ENCODE peak calls at places on chromosomes 3 and 15, in six cellular contexts. M is GM12878, U is HepG2, O is K562, X is GM12892, G is H1. B is an unnamed sample.

GRCh38 chr15:37618368-37618767 is 316.1 kb upstream of the TMCO5A start:
- DNase-seq in M (no peak), U (no peak), O (no peak), X (no peak), G (no peak), B (no peak)

GRCh38 chr15:27582741-27583400 is 516.2 kb downstream of the OCA2 start:
- DNase-seq in M (no peak), U (no peak), O (no peak), X (no peak), G (no peak), B (no peak)

GRCh38 chr3:69417541-69418078 is 31.7 kb upstream of the FRMD4B start:
- DNase-seq in M (no peak), U (no peak), O (no peak), X (no peak), G (no peak), B (no peak)

GRCh38 chr15:80778964-80779657 is at the start of gene CEMIP:
- DNase-seq in M (no peak), U (peak), O (peak), X (peak), G (peak), B (peak)

GRCh38 chr3:141556034-141556433 is 69.2 kb downstream of the RASA2 start:
- DNase-seq in M (no peak), U (no peak), O (no peak), X (no peak), G (no peak), B (no peak)

GRCh38 chr15:98896802-98897732 is 110.5 kb downstream of the PGPEP1L start:
- DNase-seq in M (no peak), U (peak), O (peak), X (no peak), G (no peak), B (no peak)

GRCh38 chr15:75130597-75131268 is 70.9 kb upstream of the C15orf39 start:
- DNase-seq in M (peak), U (no peak), O (no peak), X (no peak), G (no peak), B (no peak)

GRCh38 chr3:186327912-186328487 is 34.0 kb downstream of the DGKG start:
- DNase-seq in M (no peak), U (peak), O (no peak), X (no peak), G (no peak), B (no peak)

GRCh38 chr3:171155122-171155700 is 128.7 kb upstream of the SLC2A2 start:
- DNase-seq in M (no peak), U (no peak), O (no peak), X (no peak), G (no peak), B (no peak)

GRCh38 chr3:120057626-120058025 is 36.6 kb downstream of the GSK3B start:
- DNase-seq in M (no peak), U (no peak), O (no peak), X (no peak), G (no peak), B (no peak)

GRCh38 chr3:20658491-20658890 is 472.5 kb upstream of the SGO1 start:
- DNase-seq in M (no peak), U (no peak), O (no peak), X (no peak), G (no peak), B (no peak)

GRCh38 chr3:58034738-58035511 is 26.7 kb downstream of the FLNB start:
- DNase-seq in M (peak), U (no peak), O (peak), X (peak), G (no peak), B (peak)

GRCh38 chr3:15346516-15346915 is 14.1 kb upstream of the SH3BP5 start:
- DNase-seq in M (no peak), U (no peak), O (no peak), X (no peak), G (no peak), B (no peak)

GRCh38 chr3:190124067-190124466 is 3.4 kb upstream of the P3H2 start:
- DNase-seq in M (no peak), U (no peak), O (no peak), X (no peak), G (no peak), B (no peak)

GRCh38 chr15:62570405-62570783 is 405.3 kb upstream of the C2CD4B start:
- DNase-seq in M (no peak), U (no peak), O (no peak), X (no peak), G (no peak), B (no peak)

GRCh38 chr3:62139957-62140356 is 233.4 kb downstream of the FEZF2 start:
- DNase-seq in M (no peak), U (no peak), O (no peak), X (no peak), G (no peak), B (no peak)

GRCh38 chr15:94576889-94577533 is 345.6 kb downstream of the MCTP2 start:
- DNase-seq in M (no peak), U (peak), O (peak), X (no peak), G (peak), B (no peak)
- TF ChIP-seq TAF1 in M (no peak), U (no peak), O (no peak), X (no peak), G (no peak), B (no peak)

DNA sequence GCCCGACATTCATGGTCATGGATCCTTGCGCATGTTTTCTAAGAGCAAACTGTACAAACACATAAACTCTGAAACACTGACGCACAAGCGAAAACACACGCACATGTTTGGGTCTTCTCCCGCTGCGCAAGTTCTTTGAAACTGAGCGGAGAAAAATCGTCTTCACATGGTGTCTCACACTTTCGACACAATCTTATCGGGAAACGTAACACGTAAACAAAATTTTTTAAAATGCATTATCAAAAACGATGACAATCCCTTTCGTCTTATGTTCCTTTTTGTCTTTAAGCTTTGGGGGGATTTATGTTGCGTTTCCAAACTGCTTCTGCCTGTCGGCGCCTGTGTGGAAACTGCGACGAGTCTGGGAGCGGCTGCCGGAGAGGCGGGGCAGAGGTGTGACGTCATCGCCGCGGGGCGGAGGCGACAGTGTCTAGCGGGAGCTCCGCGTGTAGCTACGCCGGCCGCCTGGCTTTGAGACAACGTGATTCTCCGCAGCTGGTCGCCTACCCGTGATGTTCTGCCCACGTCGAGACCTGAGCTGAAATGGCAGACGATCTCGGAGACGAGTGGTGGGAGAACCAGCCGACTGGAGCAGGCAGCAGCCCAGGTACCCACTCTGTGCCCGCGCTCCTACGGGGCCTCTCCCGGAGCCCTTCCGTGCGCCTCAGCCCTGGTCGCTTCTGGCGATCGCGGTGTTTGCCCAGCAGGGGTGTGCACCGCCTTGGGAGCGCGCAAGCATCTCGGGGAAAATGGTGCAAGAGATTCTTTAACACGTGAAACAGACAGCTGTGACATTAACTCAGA is at the start of gene CMSS1:
- DNase-seq in M (peak), U (peak), O (peak), X (peak), G (peak), B (peak)
- TF ChIP-seq POLR2A in M (peak), U (peak), O (peak), X (peak), G (peak), B (peak)

GRCh38 chr15:95565201-95565600 is 765.3 kb upstream of the NR2F2 start:
- DNase-seq in M (no peak), U (no peak), O (no peak), X (no peak), G (no peak), B (no peak)

GRCh38 chr15:95565702-95566101 is 764.8 kb upstream of the NR2F2 start:
- DNase-seq in M (no peak), U (no peak), O (no peak), X (no peak), G (no peak), B (no peak)

GRCh38 chr15:95563634-95564033 is 766.9 kb upstream of the NR2F2 start:
- DNase-seq in M (no peak), U (no peak), O (no peak), X (no peak), G (no peak), B (no peak)

GRCh38 chr15:95567686-95568085 is 762.8 kb upstream of the NR2F2 start:
- DNase-seq in M (no peak), U (no peak), O (no peak), X (no peak), G (no peak), B (no peak)
- TF ChIP-seq POLR2AphosphoS5 in M (no peak), U (no peak), O (no peak), X (no peak), G (no peak), B (no peak)

DNA sequence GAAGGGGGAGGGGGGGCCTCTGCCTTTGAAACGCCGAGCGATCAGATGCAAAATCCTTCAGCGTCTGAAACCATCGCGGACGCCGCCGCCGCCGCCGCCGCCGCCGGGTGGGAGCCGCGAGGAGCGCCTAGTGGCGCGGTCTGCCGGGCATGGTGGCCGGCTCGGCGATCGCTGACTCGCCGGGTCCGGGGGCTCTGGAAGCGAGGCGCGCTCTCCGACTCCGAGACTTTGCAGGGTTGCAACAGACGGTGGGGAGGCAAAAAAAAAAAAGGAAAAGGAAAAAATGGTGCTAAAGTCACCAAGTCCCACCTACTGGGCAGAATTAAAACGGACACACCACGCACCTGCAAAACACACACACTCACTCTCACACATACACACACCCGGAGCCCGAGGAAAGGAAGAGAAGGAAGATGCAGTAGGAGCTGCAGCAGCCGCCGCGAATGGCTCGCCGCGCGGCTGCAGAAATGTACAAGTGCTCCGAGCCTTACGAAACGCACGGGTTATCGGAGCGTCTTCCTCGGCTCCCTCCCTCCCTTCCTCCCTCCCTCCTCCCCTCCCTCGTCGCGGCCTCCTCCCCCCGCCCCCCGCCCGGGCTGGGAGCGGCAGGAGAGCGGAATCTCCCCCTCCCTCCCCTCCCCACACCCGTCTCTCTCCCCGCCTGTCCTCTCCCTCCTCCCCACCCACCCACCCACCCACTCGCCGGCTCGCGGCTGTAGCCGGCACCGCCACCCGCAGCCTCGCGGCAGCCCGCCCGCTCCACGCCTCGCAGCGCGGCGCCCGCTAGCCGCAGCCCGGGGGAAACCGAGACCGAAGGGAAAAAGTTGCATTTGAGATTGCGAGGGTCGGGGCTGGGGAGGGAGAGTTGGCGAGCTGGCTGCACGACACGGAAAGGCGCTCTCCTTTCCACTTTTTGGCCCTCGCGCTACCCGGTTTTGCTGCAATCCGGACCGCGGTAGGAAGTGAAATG is at the start of gene NTRK3:
- DNase-seq in M (no peak), U (no peak), O (no peak), X (no peak), G (peak), B (no peak)
- TF ChIP-seq TAF1 in M (no peak), U (no peak), O (no peak), X (no peak), G (no peak), B (no peak)